ENCODE peak calls at places on chromosome 5, in nine cellular contexts. One of them, this sample, is unnamed.

GRCh38 chr5:143721960-143722359 is 90.0 kb upstream of the HMHB1 start:
- DNase-seq in stimulated activated CD4-positive, alpha-beta T cell treated with anti-CD3 and anti-CD28 coated beads, Interleukin-4, amount 100 ng/mL, for 4 hours: no peak
- DNase-seq in heart right ventricle: no peak
- DNase-seq in T-helper 9 cell: no peak
- DNase-seq in Peyer's patch: no peak
- DNase-seq in immature natural killer cell: no peak
- DNase-seq in fibroblast of the conjunctiva: no peak
- DNase-seq in mucosa of descending colon: no peak
- DNase-seq in activated CD8-positive, alpha-beta memory T cell treated with anti-CD3 and anti-CD28 coated beads for 48 hours: no peak
- DNase-seq in this sample: no peak

GRCh38 chr5:171893290-171893890 is 107.8 kb downstream of the SMIM23 start:
- DNase-seq in stimulated activated CD4-positive, alpha-beta T cell treated with anti-CD3 and anti-CD28 coated beads, Interleukin-4, amount 100 ng/mL, for 4 hours: no peak
- DNase-seq in heart right ventricle: no peak
- DNase-seq in T-helper 9 cell: no peak
- DNase-seq in Peyer's patch: no peak
- DNase-seq in immature natural killer cell: no peak
- DNase-seq in fibroblast of the conjunctiva: peak
- DNase-seq in mucosa of descending colon: no peak
- DNase-seq in activated CD8-positive, alpha-beta memory T cell treated with anti-CD3 and anti-CD28 coated beads for 48 hours: no peak
- DNase-seq in this sample: no peak

GRCh38 chr5:9710069-9710468 is 79.9 kb upstream of the TAS2R1 start:
- DNase-seq in stimulated activated CD4-positive, alpha-beta T cell treated with anti-CD3 and anti-CD28 coated beads, Interleukin-4, amount 100 ng/mL, for 4 hours: no peak
- DNase-seq in heart right ventricle: no peak
- DNase-seq in T-helper 9 cell: no peak
- DNase-seq in Peyer's patch: no peak
- DNase-seq in immature natural killer cell: no peak
- DNase-seq in fibroblast of the conjunctiva: no peak
- DNase-seq in mucosa of descending colon: no peak
- DNase-seq in activated CD8-positive, alpha-beta memory T cell treated with anti-CD3 and anti-CD28 coated beads for 48 hours: no peak
- DNase-seq in this sample: no peak

GRCh38 chr5:142586552-142586951 is 99.3 kb downstream of the FGF1 start:
- DNase-seq in stimulated activated CD4-positive, alpha-beta T cell treated with anti-CD3 and anti-CD28 coated beads, Interleukin-4, amount 100 ng/mL, for 4 hours: no peak
- DNase-seq in heart right ventricle: no peak
- DNase-seq in T-helper 9 cell: no peak
- DNase-seq in Peyer's patch: no peak
- DNase-seq in immature natural killer cell: no peak
- DNase-seq in fibroblast of the conjunctiva: no peak
- DNase-seq in mucosa of descending colon: no peak
- DNase-seq in activated CD8-positive, alpha-beta memory T cell treated with anti-CD3 and anti-CD28 coated beads for 48 hours: no peak
- DNase-seq in this sample: no peak

GRCh38 chr5:172353271-172353807 is 69.8 kb upstream of the UBTD2 start:
- DNase-seq in stimulated activated CD4-positive, alpha-beta T cell treated with anti-CD3 and anti-CD28 coated beads, Interleukin-4, amount 100 ng/mL, for 4 hours: no peak
- DNase-seq in heart right ventricle: no peak
- DNase-seq in T-helper 9 cell: no peak
- DNase-seq in Peyer's patch: no peak
- DNase-seq in immature natural killer cell: no peak
- DNase-seq in fibroblast of the conjunctiva: no peak
- DNase-seq in mucosa of descending colon: no peak
- DNase-seq in activated CD8-positive, alpha-beta memory T cell treated with anti-CD3 and anti-CD28 coated beads for 48 hours: no peak
- DNase-seq in this sample: no peak

GRCh38 chr5:143135832-143136551 is 267.5 kb downstream of the NR3C1 start:
- DNase-seq in stimulated activated CD4-positive, alpha-beta T cell treated with anti-CD3 and anti-CD28 coated beads, Interleukin-4, amount 100 ng/mL, for 4 hours: no peak
- DNase-seq in heart right ventricle: no peak
- DNase-seq in T-helper 9 cell: no peak
- DNase-seq in Peyer's patch: no peak
- DNase-seq in immature natural killer cell: no peak
- DNase-seq in fibroblast of the conjunctiva: no peak
- DNase-seq in mucosa of descending colon: no peak
- DNase-seq in activated CD8-positive, alpha-beta memory T cell treated with anti-CD3 and anti-CD28 coated beads for 48 hours: no peak
- DNase-seq in this sample: no peak

GRCh38 chr5:150186796-150187356 is 3.0 kb upstream of the SLC6A7 start:
- DNase-seq in stimulated activated CD4-positive, alpha-beta T cell treated with anti-CD3 and anti-CD28 coated beads, Interleukin-4, amount 100 ng/mL, for 4 hours: no peak
- DNase-seq in heart right ventricle: no peak
- DNase-seq in T-helper 9 cell: no peak
- DNase-seq in Peyer's patch: no peak
- DNase-seq in immature natural killer cell: no peak
- DNase-seq in fibroblast of the conjunctiva: no peak
- DNase-seq in mucosa of descending colon: peak
- DNase-seq in activated CD8-positive, alpha-beta memory T cell treated with anti-CD3 and anti-CD28 coated beads for 48 hours: no peak
- DNase-seq in this sample: no peak

GRCh38 chr5:40585537-40586267 is 94.0 kb upstream of the PTGER4 start:
- DNase-seq in stimulated activated CD4-positive, alpha-beta T cell treated with anti-CD3 and anti-CD28 coated beads, Interleukin-4, amount 100 ng/mL, for 4 hours: no peak
- DNase-seq in heart right ventricle: no peak
- DNase-seq in T-helper 9 cell: no peak
- DNase-seq in Peyer's patch: no peak
- DNase-seq in immature natural killer cell: no peak
- DNase-seq in fibroblast of the conjunctiva: no peak
- DNase-seq in mucosa of descending colon: no peak
- DNase-seq in activated CD8-positive, alpha-beta memory T cell treated with anti-CD3 and anti-CD28 coated beads for 48 hours: no peak
- DNase-seq in this sample: no peak

GRCh38 chr5:90783460-90784333 is 225.1 kb downstream of the ADGRV1 start:
- DNase-seq in stimulated activated CD4-positive, alpha-beta T cell treated with anti-CD3 and anti-CD28 coated beads, Interleukin-4, amount 100 ng/mL, for 4 hours: peak
- DNase-seq in heart right ventricle: peak
- DNase-seq in T-helper 9 cell: peak
- DNase-seq in Peyer's patch: peak
- DNase-seq in immature natural killer cell: peak
- DNase-seq in fibroblast of the conjunctiva: peak
- DNase-seq in mucosa of descending colon: no peak
- DNase-seq in activated CD8-positive, alpha-beta memory T cell treated with anti-CD3 and anti-CD28 coated beads for 48 hours: peak
- DNase-seq in this sample: peak

GRCh38 chr5:157265714-157266285 is at the start of gene CYFIP2:
- DNase-seq in stimulated activated CD4-positive, alpha-beta T cell treated with anti-CD3 and anti-CD28 coated beads, Interleukin-4, amount 100 ng/mL, for 4 hours: peak
- DNase-seq in heart right ventricle: peak
- DNase-seq in T-helper 9 cell: peak
- DNase-seq in Peyer's patch: peak
- DNase-seq in immature natural killer cell: peak
- DNase-seq in fibroblast of the conjunctiva: no peak
- DNase-seq in mucosa of descending colon: peak
- DNase-seq in activated CD8-positive, alpha-beta memory T cell treated with anti-CD3 and anti-CD28 coated beads for 48 hours: no peak
- DNase-seq in this sample: peak

GRCh38 chr5:38321978-38322377 is 63.6 kb downstream of the EGFLAM start:
- DNase-seq in stimulated activated CD4-positive, alpha-beta T cell treated with anti-CD3 and anti-CD28 coated beads, Interleukin-4, amount 100 ng/mL, for 4 hours: no peak
- DNase-seq in heart right ventricle: no peak
- DNase-seq in T-helper 9 cell: no peak
- DNase-seq in Peyer's patch: no peak
- DNase-seq in immature natural killer cell: no peak
- DNase-seq in fibroblast of the conjunctiva: no peak
- DNase-seq in mucosa of descending colon: no peak
- DNase-seq in activated CD8-positive, alpha-beta memory T cell treated with anti-CD3 and anti-CD28 coated beads for 48 hours: no peak
- DNase-seq in this sample: no peak

GRCh38 chr5:41903382-41903891 is 707 bp upstream of the RIMOC1 start:
- DNase-seq in stimulated activated CD4-positive, alpha-beta T cell treated with anti-CD3 and anti-CD28 coated beads, Interleukin-4, amount 100 ng/mL, for 4 hours: no peak
- DNase-seq in heart right ventricle: no peak
- DNase-seq in T-helper 9 cell: no peak
- DNase-seq in Peyer's patch: no peak
- DNase-seq in immature natural killer cell: no peak
- DNase-seq in fibroblast of the conjunctiva: no peak
- DNase-seq in mucosa of descending colon: no peak
- DNase-seq in activated CD8-positive, alpha-beta memory T cell treated with anti-CD3 and anti-CD28 coated beads for 48 hours: no peak
- DNase-seq in this sample: peak

GRCh38 chr5:77638204-77638762 is at the start of gene OTP:
- DNase-seq in stimulated activated CD4-positive, alpha-beta T cell treated with anti-CD3 and anti-CD28 coated beads, Interleukin-4, amount 100 ng/mL, for 4 hours: no peak
- DNase-seq in heart right ventricle: no peak
- DNase-seq in T-helper 9 cell: no peak
- DNase-seq in Peyer's patch: no peak
- DNase-seq in immature natural killer cell: no peak
- DNase-seq in fibroblast of the conjunctiva: no peak
- DNase-seq in mucosa of descending colon: no peak
- DNase-seq in activated CD8-positive, alpha-beta memory T cell treated with anti-CD3 and anti-CD28 coated beads for 48 hours: no peak
- DNase-seq in this sample: no peak

GRCh38 chr5:146041180-146041789 is 64.1 kb downstream of the PLAC8L1 start:
- DNase-seq in stimulated activated CD4-positive, alpha-beta T cell treated with anti-CD3 and anti-CD28 coated beads, Interleukin-4, amount 100 ng/mL, for 4 hours: no peak
- DNase-seq in heart right ventricle: no peak
- DNase-seq in T-helper 9 cell: no peak
- DNase-seq in Peyer's patch: no peak
- DNase-seq in immature natural killer cell: no peak
- DNase-seq in fibroblast of the conjunctiva: no peak
- DNase-seq in mucosa of descending colon: no peak
- DNase-seq in activated CD8-positive, alpha-beta memory T cell treated with anti-CD3 and anti-CD28 coated beads for 48 hours: no peak
- DNase-seq in this sample: no peak

GRCh38 chr5:154097031-154097430 is 58.3 kb downstream of the MFAP3 start:
- DNase-seq in stimulated activated CD4-positive, alpha-beta T cell treated with anti-CD3 and anti-CD28 coated beads, Interleukin-4, amount 100 ng/mL, for 4 hours: no peak
- DNase-seq in heart right ventricle: no peak
- DNase-seq in T-helper 9 cell: no peak
- DNase-seq in Peyer's patch: no peak
- DNase-seq in immature natural killer cell: no peak
- DNase-seq in fibroblast of the conjunctiva: no peak
- DNase-seq in mucosa of descending colon: no peak
- DNase-seq in activated CD8-positive, alpha-beta memory T cell treated with anti-CD3 and anti-CD28 coated beads for 48 hours: no peak
- DNase-seq in this sample: no peak

GRCh38 chr5:177472460-177473441 is 683 bp downstream of the DBN1 start:
- DNase-seq in stimulated activated CD4-positive, alpha-beta T cell treated with anti-CD3 and anti-CD28 coated beads, Interleukin-4, amount 100 ng/mL, for 4 hours: peak
- DNase-seq in heart right ventricle: no peak
- DNase-seq in T-helper 9 cell: no peak
- DNase-seq in Peyer's patch: peak
- DNase-seq in immature natural killer cell: peak
- DNase-seq in fibroblast of the conjunctiva: no peak
- DNase-seq in mucosa of descending colon: peak
- DNase-seq in activated CD8-positive, alpha-beta memory T cell treated with anti-CD3 and anti-CD28 coated beads for 48 hours: peak
- DNase-seq in this sample: no peak

GRCh38 chr5:60578295-60578694 is 121.7 kb downstream of the DEPDC1B start:
- DNase-seq in stimulated activated CD4-positive, alpha-beta T cell treated with anti-CD3 and anti-CD28 coated beads, Interleukin-4, amount 100 ng/mL, for 4 hours: no peak
- DNase-seq in heart right ventricle: no peak
- DNase-seq in T-helper 9 cell: no peak
- DNase-seq in Peyer's patch: no peak
- DNase-seq in immature natural killer cell: peak
- DNase-seq in fibroblast of the conjunctiva: no peak
- DNase-seq in mucosa of descending colon: no peak
- DNase-seq in activated CD8-positive, alpha-beta memory T cell treated with anti-CD3 and anti-CD28 coated beads for 48 hours: no peak
- DNase-seq in this sample: no peak

GRCh38 chr5:96476654-96477053 is 43.6 kb upstream of the PCSK1 start:
- DNase-seq in stimulated activated CD4-positive, alpha-beta T cell treated with anti-CD3 and anti-CD28 coated beads, Interleukin-4, amount 100 ng/mL, for 4 hours: no peak
- DNase-seq in heart right ventricle: no peak
- DNase-seq in T-helper 9 cell: no peak
- DNase-seq in Peyer's patch: no peak
- DNase-seq in immature natural killer cell: no peak
- DNase-seq in fibroblast of the conjunctiva: no peak
- DNase-seq in mucosa of descending colon: no peak
- DNase-seq in activated CD8-positive, alpha-beta memory T cell treated with anti-CD3 and anti-CD28 coated beads for 48 hours: no peak
- DNase-seq in this sample: no peak

GRCh38 chr5:76290321-76290757 is 112.7 kb upstream of the IQGAP2 start:
- DNase-seq in stimulated activated CD4-positive, alpha-beta T cell treated with anti-CD3 and anti-CD28 coated beads, Interleukin-4, amount 100 ng/mL, for 4 hours: no peak
- DNase-seq in heart right ventricle: no peak
- DNase-seq in T-helper 9 cell: no peak
- DNase-seq in Peyer's patch: no peak
- DNase-seq in immature natural killer cell: no peak
- DNase-seq in fibroblast of the conjunctiva: no peak
- DNase-seq in mucosa of descending colon: no peak
- DNase-seq in activated CD8-positive, alpha-beta memory T cell treated with anti-CD3 and anti-CD28 coated beads for 48 hours: no peak
- DNase-seq in this sample: no peak

GRCh38 chr5:36373527-36374086 is 71.9 kb upstream of the RANBP3L start:
- DNase-seq in stimulated activated CD4-positive, alpha-beta T cell treated with anti-CD3 and anti-CD28 coated beads, Interleukin-4, amount 100 ng/mL, for 4 hours: no peak
- DNase-seq in heart right ventricle: peak
- DNase-seq in T-helper 9 cell: no peak
- DNase-seq in Peyer's patch: no peak
- DNase-seq in immature natural killer cell: no peak
- DNase-seq in fibroblast of the conjunctiva: peak
- DNase-seq in mucosa of descending colon: peak
- DNase-seq in activated CD8-positive, alpha-beta memory T cell treated with anti-CD3 and anti-CD28 coated beads for 48 hours: no peak
- DNase-seq in this sample: no peak